ENCODE peak calls at places on chromosome 17, in nine cellular contexts. One of them, this sample, is unnamed. For H3K27me3 and H3K9me3, the result is how much of the 10 kb centered on the place peaks cover.

GRCh38 chr17:18191071-18191667 is 7.5 kb downstream of the ALKBH5 start:
- DNase-seq in suprapubic skin: no peak
- DNase-seq in thoracic aorta: peak
- DNase-seq in AG04450: no peak
- DNase-seq in ovary: no peak
- DNase-seq in trophoblast cell: no peak
- DNase-seq in aorta: no peak
- DNase-seq in SJSA1: no peak
- DNase-seq in sigmoid colon: peak
- DNase-seq in this sample: peak

GRCh38 chr17:67054011-67054591 is 9.7 kb downstream of the CACNG1 start:
- DNase-seq in suprapubic skin: no peak
- DNase-seq in thoracic aorta: no peak
- DNase-seq in AG04450: no peak
- DNase-seq in ovary: no peak
- DNase-seq in trophoblast cell: no peak
- DNase-seq in aorta: no peak
- DNase-seq in SJSA1: peak
- DNase-seq in sigmoid colon: no peak
- DNase-seq in this sample: peak

GRCh38 chr17:6482105-6482455 is 37.8 kb downstream of the PIMREG start:
- DNase-seq in suprapubic skin: no peak
- DNase-seq in thoracic aorta: no peak
- DNase-seq in AG04450: no peak
- DNase-seq in ovary: no peak
- DNase-seq in trophoblast cell: peak
- DNase-seq in aorta: no peak
- DNase-seq in SJSA1: no peak
- DNase-seq in sigmoid colon: no peak
- DNase-seq in this sample: no peak

GRCh38 chr17:11459780-11460426 is 138.4 kb upstream of the DNAH9 start:
- DNase-seq in suprapubic skin: no peak
- DNase-seq in thoracic aorta: no peak
- DNase-seq in AG04450: no peak
- DNase-seq in ovary: no peak
- DNase-seq in trophoblast cell: no peak
- DNase-seq in aorta: no peak
- DNase-seq in SJSA1: no peak
- DNase-seq in sigmoid colon: no peak
- DNase-seq in this sample: no peak

GRCh38 chr17:80758793-80759673 is 214.4 kb downstream of the RPTOR start:
- DNase-seq in suprapubic skin: no peak
- DNase-seq in thoracic aorta: no peak
- DNase-seq in AG04450: no peak
- DNase-seq in ovary: no peak
- DNase-seq in trophoblast cell: no peak
- DNase-seq in aorta: no peak
- DNase-seq in SJSA1: peak
- DNase-seq in sigmoid colon: peak
- DNase-seq in this sample: no peak

GRCh38 chr17:10716218-10716617 is 13.6 kb downstream of the TMEM220 start:
- DNase-seq in suprapubic skin: no peak
- DNase-seq in thoracic aorta: no peak
- DNase-seq in AG04450: no peak
- DNase-seq in ovary: no peak
- DNase-seq in trophoblast cell: no peak
- DNase-seq in aorta: no peak
- DNase-seq in SJSA1: no peak
- DNase-seq in sigmoid colon: no peak
- DNase-seq in this sample: no peak

GRCh38 chr17:36722121-36722902 is 120.9 kb downstream of the MRM1 start:
- DNase-seq in suprapubic skin: no peak
- DNase-seq in thoracic aorta: no peak
- DNase-seq in AG04450: no peak
- DNase-seq in ovary: peak
- DNase-seq in trophoblast cell: no peak
- DNase-seq in aorta: peak
- DNase-seq in SJSA1: peak
- DNase-seq in sigmoid colon: peak
- DNase-seq in this sample: no peak

GRCh38 chr17:73281926-73282325 is 20.2 kb upstream of the CPSF4L start:
- DNase-seq in suprapubic skin: no peak
- DNase-seq in thoracic aorta: no peak
- DNase-seq in AG04450: no peak
- DNase-seq in ovary: no peak
- DNase-seq in trophoblast cell: no peak
- DNase-seq in aorta: no peak
- DNase-seq in SJSA1: no peak
- DNase-seq in sigmoid colon: no peak
- DNase-seq in this sample: no peak

GRCh38 chr17:39069114-39069756 is 82.2 kb downstream of the PLXDC1 start:
- DNase-seq in suprapubic skin: no peak
- DNase-seq in thoracic aorta: no peak
- DNase-seq in AG04450: no peak
- DNase-seq in ovary: no peak
- DNase-seq in trophoblast cell: peak
- DNase-seq in aorta: no peak
- DNase-seq in SJSA1: no peak
- DNase-seq in sigmoid colon: no peak
- DNase-seq in this sample: no peak

GRCh38 chr17:32484041-32484461 is 2.7 kb upstream of the CDK5R1 start:
- DNase-seq in suprapubic skin: no peak
- DNase-seq in thoracic aorta: no peak
- DNase-seq in AG04450: no peak
- DNase-seq in ovary: no peak
- DNase-seq in trophoblast cell: no peak
- DNase-seq in aorta: no peak
- DNase-seq in SJSA1: no peak
- DNase-seq in sigmoid colon: no peak
- DNase-seq in this sample: no peak

DNA sequence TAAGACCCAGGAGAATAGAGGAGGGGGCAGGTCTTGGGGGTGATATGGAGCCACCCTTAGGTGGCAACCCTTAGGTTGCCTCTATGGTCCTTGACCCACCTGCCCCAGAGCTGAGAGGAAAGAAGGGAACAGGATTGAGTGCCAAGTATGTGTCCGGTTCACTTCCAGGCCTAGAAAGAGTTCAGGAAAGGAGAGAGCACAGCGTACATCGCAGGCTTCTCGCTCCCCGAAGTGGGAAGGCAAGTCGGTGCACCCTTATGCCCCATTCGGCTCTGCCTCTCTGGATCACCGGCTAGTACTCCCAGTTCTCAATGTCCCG is 631 bp downstream of the SP6 start:
- DNase-seq in suprapubic skin: no peak
- DNase-seq in thoracic aorta: no peak
- DNase-seq in AG04450: no peak
- DNase-seq in ovary: no peak
- DNase-seq in trophoblast cell: no peak
- DNase-seq in aorta: no peak
- DNase-seq in SJSA1: no peak
- DNase-seq in sigmoid colon: no peak
- DNase-seq in this sample: no peak
- H3K27me3 ChIP-seq in suprapubic skin: half or more
- H3K27me3 ChIP-seq in thoracic aorta: under half
- H3K27me3 ChIP-seq in AG04450: half or more
- H3K27me3 ChIP-seq in ovary: under half
- H3K27me3 ChIP-seq in trophoblast cell: under half
- H3K27me3 ChIP-seq in aorta: under half
- H3K27me3 ChIP-seq in SJSA1: half or more
- H3K27me3 ChIP-seq in sigmoid colon: half or more
- H3K27me3 ChIP-seq in this sample: under half

GRCh38 chr17:55283256-55283965 is 18.7 kb downstream of the HLF start:
- DNase-seq in suprapubic skin: no peak
- DNase-seq in thoracic aorta: no peak
- DNase-seq in AG04450: no peak
- DNase-seq in ovary: no peak
- DNase-seq in trophoblast cell: no peak
- DNase-seq in aorta: no peak
- DNase-seq in SJSA1: no peak
- DNase-seq in sigmoid colon: no peak
- DNase-seq in this sample: no peak

GRCh38 chr17:55285340-55286301 is 20.9 kb downstream of the HLF start:
- DNase-seq in suprapubic skin: peak
- DNase-seq in thoracic aorta: peak
- DNase-seq in AG04450: no peak
- DNase-seq in ovary: peak
- DNase-seq in trophoblast cell: peak
- DNase-seq in aorta: peak
- DNase-seq in SJSA1: no peak
- DNase-seq in sigmoid colon: peak
- DNase-seq in this sample: peak

GRCh38 chr17:55282379-55282702 is 17.6 kb downstream of the HLF start:
- DNase-seq in suprapubic skin: no peak
- DNase-seq in thoracic aorta: no peak
- DNase-seq in AG04450: no peak
- DNase-seq in ovary: no peak
- DNase-seq in trophoblast cell: no peak
- DNase-seq in aorta: no peak
- DNase-seq in SJSA1: no peak
- DNase-seq in sigmoid colon: no peak
- DNase-seq in this sample: no peak

GRCh38 chr17:55284944-55285339 is 20.2 kb downstream of the HLF start:
- DNase-seq in suprapubic skin: no peak
- DNase-seq in thoracic aorta: no peak
- DNase-seq in AG04450: no peak
- DNase-seq in ovary: no peak
- DNase-seq in trophoblast cell: no peak
- DNase-seq in aorta: no peak
- DNase-seq in SJSA1: no peak
- DNase-seq in sigmoid colon: no peak
- DNase-seq in this sample: no peak

DNA sequence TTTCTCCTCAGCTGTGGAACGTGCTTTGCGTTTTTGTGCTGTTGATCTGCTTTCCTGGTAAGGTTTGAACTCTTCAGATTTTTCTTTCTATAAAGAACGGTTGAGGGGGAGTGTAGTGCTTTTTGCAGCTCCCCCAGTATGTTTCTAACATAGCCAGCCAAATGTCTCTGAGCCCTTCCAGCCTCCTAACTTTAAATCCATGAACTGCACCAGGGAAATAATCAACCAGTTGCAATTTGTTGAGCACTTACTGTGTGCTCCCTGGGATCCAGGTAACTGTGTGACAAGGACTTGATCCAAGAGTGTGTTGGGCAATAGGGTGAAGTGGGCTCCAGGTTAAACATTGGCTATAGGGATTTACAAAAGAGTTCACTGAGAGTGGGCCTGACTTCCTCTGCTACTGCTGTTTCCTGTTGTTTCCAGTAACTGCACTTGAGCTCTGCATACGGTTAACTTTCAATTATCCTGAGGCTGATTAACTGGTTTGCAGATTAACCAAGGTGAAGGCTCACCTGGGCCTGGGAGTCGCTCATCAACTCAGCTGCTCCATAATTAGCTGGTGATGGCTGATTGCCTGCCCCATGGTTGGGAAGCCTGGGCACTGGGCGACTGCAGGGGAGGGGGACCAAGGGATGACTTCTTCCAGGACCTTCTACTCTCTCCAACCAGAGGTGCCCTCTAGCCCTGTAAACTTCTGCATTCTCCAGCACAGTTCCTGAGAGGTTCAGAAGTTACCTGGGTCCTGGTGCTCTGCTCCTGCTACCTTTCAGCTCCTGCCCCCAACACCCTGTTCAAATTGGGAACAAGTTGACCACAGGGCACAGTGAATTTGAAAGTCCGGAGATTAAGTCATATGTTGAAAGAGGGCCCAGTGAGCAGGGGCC is 19.5 kb downstream of the HLF start:
- DNase-seq in suprapubic skin: no peak
- DNase-seq in thoracic aorta: no peak
- DNase-seq in AG04450: no peak
- DNase-seq in ovary: no peak
- DNase-seq in trophoblast cell: no peak
- DNase-seq in aorta: no peak
- DNase-seq in SJSA1: no peak
- DNase-seq in sigmoid colon: no peak
- DNase-seq in this sample: no peak
- H3K4me3 ChIP-seq in suprapubic skin: no peak
- H3K4me3 ChIP-seq in thoracic aorta: no peak
- H3K4me3 ChIP-seq in AG04450: no peak
- H3K4me3 ChIP-seq in ovary: no peak
- H3K4me3 ChIP-seq in trophoblast cell: no peak
- H3K4me3 ChIP-seq in aorta: no peak
- H3K4me3 ChIP-seq in SJSA1: no peak
- H3K4me3 ChIP-seq in sigmoid colon: no peak
- H3K4me3 ChIP-seq in this sample: no peak

DNA sequence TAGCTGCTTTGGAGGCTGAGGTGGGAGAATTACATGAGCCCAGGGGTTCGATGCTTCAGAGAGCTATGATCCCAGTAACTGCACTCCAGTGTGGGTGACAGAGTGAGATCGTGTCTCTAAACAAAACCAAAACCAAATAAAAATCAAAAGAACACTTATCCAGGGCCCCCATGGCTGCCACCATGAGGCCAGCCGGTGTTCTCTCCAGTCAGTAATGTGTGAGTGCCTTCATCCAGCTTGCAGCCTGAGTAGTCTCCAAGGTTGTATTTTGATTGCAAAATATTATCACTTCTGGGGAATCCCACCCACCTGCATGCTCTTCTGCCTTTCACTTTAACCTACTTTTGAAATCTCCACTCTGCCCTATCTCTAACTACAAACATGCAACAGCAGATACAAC is 221.0 kb upstream of the WSB1 start:
- DNase-seq in suprapubic skin: no peak
- DNase-seq in thoracic aorta: no peak
- DNase-seq in AG04450: no peak
- DNase-seq in ovary: no peak
- DNase-seq in trophoblast cell: no peak
- DNase-seq in aorta: no peak
- DNase-seq in SJSA1: no peak
- DNase-seq in sigmoid colon: no peak
- DNase-seq in this sample: no peak
- H3K9me3 ChIP-seq in suprapubic skin: under half
- H3K9me3 ChIP-seq in thoracic aorta: under half
- H3K9me3 ChIP-seq in AG04450: under half
- H3K9me3 ChIP-seq in ovary: under half
- H3K9me3 ChIP-seq in trophoblast cell: under half
- H3K9me3 ChIP-seq in aorta: under half
- H3K9me3 ChIP-seq in SJSA1: under half
- H3K9me3 ChIP-seq in sigmoid colon: under half
- H3K9me3 ChIP-seq in this sample: under half

DNA sequence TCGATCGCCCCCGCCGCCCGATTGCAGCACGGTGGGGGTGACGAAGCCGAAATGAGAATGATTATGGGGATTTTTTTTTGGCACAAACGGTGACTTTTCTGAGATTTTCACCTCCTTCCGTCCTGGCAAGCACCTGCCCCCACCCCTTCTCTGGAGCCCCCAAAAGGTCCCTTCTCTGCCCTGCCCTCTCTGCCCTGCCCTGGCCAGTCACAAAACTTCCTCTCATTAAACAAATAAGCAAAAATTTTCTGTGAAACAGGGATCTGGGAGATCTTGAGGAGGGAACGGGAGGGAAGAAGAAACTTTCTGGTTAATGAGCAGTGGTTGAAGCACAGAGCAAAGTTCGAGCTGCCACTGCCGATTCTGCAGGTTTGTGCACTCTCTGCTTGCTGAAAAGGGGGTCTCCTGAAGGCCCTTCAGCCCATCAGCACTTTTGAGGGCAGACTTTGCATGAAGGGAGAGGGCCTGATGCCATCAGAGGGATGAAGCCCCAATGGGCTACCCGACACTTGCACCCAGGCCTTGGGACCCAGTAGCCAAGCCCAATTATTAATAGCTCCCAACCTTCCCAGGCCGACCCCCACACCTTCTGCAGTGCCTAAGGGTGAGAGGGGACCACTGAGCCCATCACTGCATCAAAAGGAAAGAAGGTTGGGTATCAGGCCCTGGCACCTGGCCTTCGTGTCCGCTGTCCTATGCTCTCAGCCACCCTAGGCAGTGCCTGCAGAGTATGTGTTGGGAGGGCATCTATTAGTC is 1.0 kb upstream of the HOXB8 start:
- DNase-seq in suprapubic skin: no peak
- DNase-seq in thoracic aorta: no peak
- DNase-seq in AG04450: no peak
- DNase-seq in ovary: no peak
- DNase-seq in trophoblast cell: no peak
- DNase-seq in aorta: no peak
- DNase-seq in SJSA1: no peak
- DNase-seq in sigmoid colon: no peak
- DNase-seq in this sample: no peak
- H3K27me3 ChIP-seq in suprapubic skin: half or more
- H3K27me3 ChIP-seq in thoracic aorta: under half
- H3K27me3 ChIP-seq in AG04450: half or more
- H3K27me3 ChIP-seq in ovary: under half
- H3K27me3 ChIP-seq in trophoblast cell: half or more
- H3K27me3 ChIP-seq in aorta: under half
- H3K27me3 ChIP-seq in SJSA1: half or more
- H3K27me3 ChIP-seq in sigmoid colon: half or more
- H3K27me3 ChIP-seq in this sample: half or more